ENCODE peak calls at places on chromosomes 4 and X, in six cellular contexts. One of them, this sample, is unnamed.

GRCh38 chr4:106114284-106114683 is 201.7 kb downstream of the TBCK start:
- DNase-seq in tibial nerve: no peak
- DNase-seq in foreskin keratinocyte: no peak
- DNase-seq in pancreas: no peak
- DNase-seq in uterus: no peak
- DNase-seq in adrenal gland: no peak
- DNase-seq in this sample: no peak

GRCh38 chr4:54879576-54879975 is 221.8 kb downstream of the KIT start:
- DNase-seq in tibial nerve: no peak
- DNase-seq in adrenal gland: no peak
- DNase-seq in uterus: no peak
- DNase-seq in foreskin keratinocyte: peak; percentile 31
- DNase-seq in pancreas: no peak
- DNase-seq in this sample: no peak

GRCh38 chrX:51395807-51396728 is 63.4 kb downstream of the NUDT10 start:
- DNase-seq in pancreas: peak; percentile 56
- DNase-seq in foreskin keratinocyte: no peak
- DNase-seq in uterus: peak; percentile 34
- DNase-seq in tibial nerve: no peak
- DNase-seq in adrenal gland: peak; percentile 38
- DNase-seq in this sample: no peak

GRCh38 chrX:274904-275475 is 6.2 kb upstream of the PLCXD1 start:
- DNase-seq in adrenal gland: peak; percentile 46
- DNase-seq in pancreas: peak; percentile 60
- DNase-seq in uterus: no peak
- DNase-seq in tibial nerve: no peak
- DNase-seq in foreskin keratinocyte: no peak
- DNase-seq in this sample: peak; percentile 24

GRCh38 chrX:54397113-54397512 is 39.3 kb upstream of the WNK3 start:
- DNase-seq in pancreas: no peak
- DNase-seq in uterus: no peak
- DNase-seq in tibial nerve: no peak
- DNase-seq in foreskin keratinocyte: peak; percentile 54
- DNase-seq in adrenal gland: no peak
- DNase-seq in this sample: no peak

GRCh38 chr4:13464973-13465372 is 19.2 kb downstream of the RAB28 start:
- DNase-seq in adrenal gland: no peak
- DNase-seq in tibial nerve: no peak
- DNase-seq in uterus: no peak
- DNase-seq in pancreas: no peak
- DNase-seq in foreskin keratinocyte: no peak
- DNase-seq in this sample: no peak

GRCh38 chrX:68415289-68415688 is 18.0 kb downstream of the OPHN1 start:
- DNase-seq in pancreas: no peak
- DNase-seq in uterus: no peak
- DNase-seq in tibial nerve: peak; percentile 30
- DNase-seq in foreskin keratinocyte: no peak
- DNase-seq in adrenal gland: peak; percentile 49
- DNase-seq in this sample: peak; percentile 72

GRCh38 chr4:167234388-167234881 is at the start of gene SPOCK3:
- DNase-seq in pancreas: peak; percentile 76
- DNase-seq in uterus: no peak
- DNase-seq in tibial nerve: no peak
- DNase-seq in adrenal gland: no peak
- DNase-seq in foreskin keratinocyte: peak; percentile 49
- DNase-seq in this sample: no peak

GRCh38 chr4:25913056-25913850 is 767 bp upstream of the SMIM20 start:
- DNase-seq in foreskin keratinocyte: no peak
- DNase-seq in adrenal gland: peak; percentile 22
- DNase-seq in uterus: peak; percentile 45
- DNase-seq in tibial nerve: peak; percentile 25
- DNase-seq in pancreas: peak; percentile 65
- DNase-seq in this sample: peak; percentile 30

GRCh38 chr4:76194325-76194724 is 19.3 kb downstream of the SCARB2 start:
- DNase-seq in foreskin keratinocyte: peak; percentile 95
- DNase-seq in pancreas: no peak
- DNase-seq in uterus: no peak
- DNase-seq in adrenal gland: peak; percentile 68
- DNase-seq in tibial nerve: no peak
- DNase-seq in this sample: no peak

GRCh38 chrX:47179221-47179927 is 14.3 kb upstream of the UBA1 start:
- DNase-seq in adrenal gland: peak; percentile 89
- DNase-seq in tibial nerve: no peak
- DNase-seq in uterus: no peak
- DNase-seq in foreskin keratinocyte: peak; percentile 59
- DNase-seq in pancreas: no peak
- DNase-seq in this sample: peak; percentile 75

GRCh38 chrX:149504915-149505651 is at the start of gene IDS:
- DNase-seq in uterus: peak; percentile 89
- DNase-seq in pancreas: peak; percentile 94
- DNase-seq in tibial nerve: peak; percentile 81
- DNase-seq in adrenal gland: peak; percentile 90
- DNase-seq in foreskin keratinocyte: peak; percentile 65
- DNase-seq in this sample: peak; percentile 84

GRCh38 chr4:183068502-183068901 is 30.6 kb upstream of the WWC2 start:
- DNase-seq in foreskin keratinocyte: no peak
- DNase-seq in pancreas: no peak
- DNase-seq in tibial nerve: no peak
- DNase-seq in uterus: no peak
- DNase-seq in adrenal gland: no peak
- DNase-seq in this sample: no peak

GRCh38 chr4:158581161-158581560 is 59.5 kb downstream of the RXFP1 start:
- DNase-seq in uterus: no peak
- DNase-seq in pancreas: no peak
- DNase-seq in adrenal gland: no peak
- DNase-seq in tibial nerve: no peak
- DNase-seq in foreskin keratinocyte: peak; percentile 42
- DNase-seq in this sample: no peak

GRCh38 chr4:41216294-41217019 is 2.1 kb upstream of the APBB2 start:
- DNase-seq in pancreas: peak; percentile 96
- DNase-seq in uterus: peak; percentile 78
- DNase-seq in adrenal gland: peak; percentile 82
- DNase-seq in foreskin keratinocyte: peak; percentile 80
- DNase-seq in tibial nerve: peak; percentile 40
- DNase-seq in this sample: peak; percentile 79

GRCh38 chrX:28585767-28586166 is 1.5 kb upstream of the IL1RAPL1 start:
- DNase-seq in adrenal gland: no peak
- DNase-seq in tibial nerve: no peak
- DNase-seq in foreskin keratinocyte: no peak
- DNase-seq in pancreas: no peak
- DNase-seq in uterus: no peak
- DNase-seq in this sample: no peak

GRCh38 chr4:149932188-149932587 is 116.5 kb upstream of the IQCM start:
- DNase-seq in adrenal gland: no peak
- DNase-seq in tibial nerve: no peak
- DNase-seq in pancreas: no peak
- DNase-seq in uterus: no peak
- DNase-seq in foreskin keratinocyte: no peak
- DNase-seq in this sample: no peak

GRCh38 chrX:33065415-33065814 is 145.9 kb downstream of the DMD start:
- DNase-seq in adrenal gland: no peak
- DNase-seq in tibial nerve: no peak
- DNase-seq in pancreas: no peak
- DNase-seq in foreskin keratinocyte: no peak
- DNase-seq in uterus: no peak
- DNase-seq in this sample: no peak

GRCh38 chrX:20620301-20620700 is 353.6 kb upstream of the RPS6KA3 start:
- DNase-seq in foreskin keratinocyte: peak; percentile 42
- DNase-seq in pancreas: no peak
- DNase-seq in adrenal gland: no peak
- DNase-seq in tibial nerve: no peak
- DNase-seq in uterus: no peak
- DNase-seq in this sample: no peak

GRCh38 chr4:140047017-140047640 is 106.9 kb downstream of the MAML3 start:
- DNase-seq in uterus: peak; percentile 50
- DNase-seq in adrenal gland: no peak
- DNase-seq in pancreas: no peak
- DNase-seq in foreskin keratinocyte: no peak
- DNase-seq in tibial nerve: no peak
- DNase-seq in this sample: peak; percentile 46

GRCh38 chr4:1243451-1244080 is 5.4 kb downstream of the CTBP1 start:
- DNase-seq in uterus: peak; percentile 15
- DNase-seq in adrenal gland: peak; percentile 18
- DNase-seq in tibial nerve: no peak
- DNase-seq in pancreas: peak; percentile 80
- DNase-seq in foreskin keratinocyte: no peak
- DNase-seq in this sample: no peak

GRCh38 chrX:12946406-12946805 is 28.5 kb upstream of the TMSB4X start:
- DNase-seq in uterus: no peak
- DNase-seq in foreskin keratinocyte: no peak
- DNase-seq in adrenal gland: no peak
- DNase-seq in tibial nerve: no peak
- DNase-seq in pancreas: no peak
- DNase-seq in this sample: no peak

GRCh38 chr4:156961241-156962068 is 10.1 kb downstream of the PDGFC start:
- DNase-seq in uterus: no peak
- DNase-seq in foreskin keratinocyte: peak; percentile 95
- DNase-seq in pancreas: no peak
- DNase-seq in adrenal gland: no peak
- DNase-seq in tibial nerve: no peak
- DNase-seq in this sample: no peak

GRCh38 chr4:120304801-120305200 is 238.2 kb upstream of the MAD2L1 start:
- DNase-seq in uterus: no peak
- DNase-seq in foreskin keratinocyte: no peak
- DNase-seq in adrenal gland: no peak
- DNase-seq in pancreas: no peak
- DNase-seq in tibial nerve: no peak
- DNase-seq in this sample: no peak

GRCh38 chr4:55346851-55347255 is 811 bp downstream of the SRD5A3 start:
- DNase-seq in foreskin keratinocyte: no peak
- DNase-seq in pancreas: no peak
- DNase-seq in uterus: no peak
- DNase-seq in adrenal gland: no peak
- DNase-seq in tibial nerve: no peak
- DNase-seq in this sample: no peak

GRCh38 chr4:103996637-103997036 is 276.9 kb upstream of the TACR3 start:
- DNase-seq in adrenal gland: peak; percentile 46
- DNase-seq in tibial nerve: no peak
- DNase-seq in pancreas: no peak
- DNase-seq in foreskin keratinocyte: peak; percentile 97
- DNase-seq in uterus: no peak
- DNase-seq in this sample: no peak

GRCh38 chrX:72202792-72203401 is 21.3 kb downstream of the PIN4 start:
- DNase-seq in adrenal gland: no peak
- DNase-seq in tibial nerve: no peak
- DNase-seq in uterus: no peak
- DNase-seq in pancreas: no peak
- DNase-seq in foreskin keratinocyte: no peak
- DNase-seq in this sample: no peak

GRCh38 chr4:161714928-161715327 is 448.9 kb downstream of the FSTL5 start:
- DNase-seq in tibial nerve: no peak
- DNase-seq in adrenal gland: no peak
- DNase-seq in uterus: no peak
- DNase-seq in pancreas: no peak
- DNase-seq in foreskin keratinocyte: no peak
- DNase-seq in this sample: no peak
- H3K4me1 ChIP-seq in tibial nerve: no peaks in the 10 kb centered on the region
- H3K4me1 ChIP-seq in adrenal gland: no peaks in the 10 kb centered on the region
- H3K4me1 ChIP-seq in uterus: no peaks in the 10 kb centered on the region
- H3K4me1 ChIP-seq in pancreas: peaks cover 5% of the 10 kb centered on the region
- H3K4me1 ChIP-seq in foreskin keratinocyte: peaks cover 14% of the 10 kb centered on the region
- H3K4me1 ChIP-seq in this sample: no peaks in the 10 kb centered on the region

GRCh38 chrX:123422875-123423274 is 238.8 kb downstream of the GRIA3 start:
- DNase-seq in adrenal gland: peak; percentile 45
- DNase-seq in foreskin keratinocyte: peak; percentile 16
- DNase-seq in tibial nerve: peak; percentile 5
- DNase-seq in uterus: no peak
- DNase-seq in pancreas: no peak
- DNase-seq in this sample: no peak
- TF ChIP-seq CTCF in adrenal gland: peak; percentile 42
- TF ChIP-seq CTCF in foreskin keratinocyte: peak; percentile 49
- TF ChIP-seq CTCF in tibial nerve: peak; percentile 55
- TF ChIP-seq CTCF in uterus: peak; percentile 31
- TF ChIP-seq CTCF in pancreas: peak; percentile 58
- TF ChIP-seq CTCF in this sample: peak; percentile 30

DNA sequence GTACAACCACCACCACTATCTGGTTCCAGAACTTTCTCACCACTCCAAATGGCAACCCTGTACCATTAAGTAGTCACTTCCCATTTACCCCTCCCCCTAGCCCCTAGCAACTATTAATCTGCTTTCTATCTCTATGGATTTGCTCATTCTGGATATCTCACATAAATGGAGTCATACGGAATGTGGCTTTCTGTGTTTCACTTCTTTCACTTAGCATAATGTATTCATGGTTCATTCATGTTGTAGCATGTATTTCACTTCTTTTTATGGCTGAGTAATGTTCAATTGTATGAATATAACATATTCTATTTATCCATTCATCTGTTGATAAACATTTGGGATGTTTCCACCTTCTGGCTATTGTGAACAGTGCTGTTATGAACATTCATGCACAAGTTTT is 104.7 kb downstream of the AMMECR1 start:
- DNase-seq in tibial nerve: no peak
- DNase-seq in pancreas: no peak
- DNase-seq in uterus: no peak
- DNase-seq in foreskin keratinocyte: peak; percentile 78
- DNase-seq in adrenal gland: no peak
- DNase-seq in this sample: no peak
- H3K27me3 ChIP-seq in tibial nerve: peaks cover 4% of the 10 kb centered on the region
- H3K27me3 ChIP-seq in pancreas: no peaks in the 10 kb centered on the region
- H3K27me3 ChIP-seq in uterus: no peaks in the 10 kb centered on the region
- H3K27me3 ChIP-seq in foreskin keratinocyte: no peaks in the 10 kb centered on the region
- H3K27me3 ChIP-seq in adrenal gland: no peaks in the 10 kb centered on the region
- H3K27me3 ChIP-seq in this sample: no peaks in the 10 kb centered on the region

GRCh38 chr4:86976801-86977485 is 42.1 kb downstream of the AFF1 start:
- DNase-seq in tibial nerve: no peak
- DNase-seq in uterus: no peak
- DNase-seq in pancreas: no peak
- DNase-seq in foreskin keratinocyte: peak; percentile 78
- DNase-seq in adrenal gland: no peak
- DNase-seq in this sample: no peak

GRCh38 chr4:86978709-86979108 is 43.9 kb downstream of the AFF1 start:
- DNase-seq in tibial nerve: no peak
- DNase-seq in adrenal gland: no peak
- DNase-seq in uterus: no peak
- DNase-seq in foreskin keratinocyte: no peak
- DNase-seq in pancreas: no peak
- DNase-seq in this sample: no peak

GRCh38 chr4:86977621-86978184 is 42.9 kb downstream of the AFF1 start:
- DNase-seq in foreskin keratinocyte: peak; percentile 96
- DNase-seq in adrenal gland: no peak
- DNase-seq in uterus: no peak
- DNase-seq in tibial nerve: no peak
- DNase-seq in pancreas: no peak
- DNase-seq in this sample: no peak

GRCh38 chr4:86980230-86980629 is 45.4 kb downstream of the AFF1 start:
- DNase-seq in pancreas: no peak
- DNase-seq in uterus: no peak
- DNase-seq in adrenal gland: no peak
- DNase-seq in foreskin keratinocyte: no peak
- DNase-seq in tibial nerve: no peak
- DNase-seq in this sample: no peak

DNA sequence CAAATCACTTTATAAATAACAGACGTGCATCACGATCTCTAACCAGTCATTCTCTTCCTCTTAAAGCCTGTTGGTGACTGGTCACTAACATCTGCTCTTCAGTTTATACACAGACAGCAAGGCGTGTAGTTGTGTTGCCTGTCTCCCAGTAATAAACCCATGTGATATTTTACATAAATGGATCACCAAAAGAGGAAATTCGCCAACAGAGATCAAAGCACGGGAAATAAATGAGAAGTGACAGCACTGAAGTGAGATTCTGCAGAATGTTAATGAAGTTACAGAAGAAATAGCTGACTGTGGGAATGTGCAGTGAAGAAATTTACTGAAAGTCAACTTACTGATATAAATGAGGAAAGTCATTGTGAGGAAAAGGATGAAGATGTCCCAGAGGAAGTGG is 47.0 kb downstream of the AFF1 start:
- DNase-seq in adrenal gland: no peak
- DNase-seq in tibial nerve: no peak
- DNase-seq in foreskin keratinocyte: no peak
- DNase-seq in uterus: no peak
- DNase-seq in pancreas: no peak
- DNase-seq in this sample: peak; percentile 5
- H3K4me1 ChIP-seq in adrenal gland: peaks cover 8% of the 10 kb centered on the region
- H3K4me1 ChIP-seq in tibial nerve: no peaks in the 10 kb centered on the region
- H3K4me1 ChIP-seq in foreskin keratinocyte: peaks cover 10% of the 10 kb centered on the region
- H3K4me1 ChIP-seq in uterus: no peaks in the 10 kb centered on the region
- H3K4me1 ChIP-seq in pancreas: no peaks in the 10 kb centered on the region
- H3K4me1 ChIP-seq in this sample: peaks cover 4% of the 10 kb centered on the region

This sample was measured in gastrocnemius medialis.